ENCODE peak calls at places on chromosomes 2 and 18, in seven cellular contexts. Q is ovary, Y is A549, C is tibial nerve, W is transverse colon, X is K562, D is suprapubic skin. K is an unnamed sample.

GRCh38 chr2:120964819-120965218 is 229.2 kb downstream of the GLI2 start:
- DNase-seq in Q (no peak), Y (no peak), C (no peak), W (no peak), X (no peak), D (no peak), K (no peak)

GRCh38 chr2:146893500-146894041 is 951.3 kb upstream of the ACVR2A start:
- DNase-seq in Q (no peak), Y (no peak), C (no peak), W (no peak), X (no peak), D (no peak), K (no peak)

GRCh38 chr18:35355140-35355618 is 11.0 kb upstream of the ZNF24 start:
- DNase-seq in Q (peak; percentile 40), Y (no peak), C (peak; percentile 54), W (peak; percentile 71), X (peak; percentile 32), D (peak; percentile 68), K (peak; percentile 74)

GRCh38 chr2:86072271-86072858 is 33.3 kb downstream of the POLR1A start:
- DNase-seq in Q (no peak), Y (no peak), C (peak; percentile 72), W (peak; percentile 30), X (no peak), D (no peak), K (peak; percentile 69)

GRCh38 chr2:128026422-128027277 is 1.2 kb downstream of the SAP130 start:
- DNase-seq in Q (no peak), Y (no peak), C (peak; percentile 16), W (no peak), X (no peak), D (peak; percentile 80), K (no peak)

GRCh38 chr2:74772071-74772470 is 61.9 kb upstream of the HK2 start:
- DNase-seq in Q (no peak), Y (no peak), C (no peak), W (no peak), X (no peak), D (no peak), K (no peak)

GRCh38 chr18:44682181-44682870 is 1.6 kb downstream of the SETBP1 start:
- DNase-seq in Q (peak; percentile 67), Y (no peak), C (peak; percentile 33), W (peak; percentile 62), X (no peak), D (no peak), K (no peak)

GRCh38 chr2:101277111-101277510 is 24.4 kb downstream of the CNOT11 start:
- DNase-seq in Q (no peak), Y (peak; percentile 15), C (no peak), W (no peak), X (no peak), D (no peak), K (peak; percentile 77)

GRCh38 chr18:45402485-45403056 is 212.7 kb upstream of the SLC14A2 start:
- DNase-seq in Q (no peak), Y (no peak), C (no peak), W (peak; percentile 38), X (no peak), D (no peak), K (no peak)

GRCh38 chr2:113720167-113720566 is 36.3 kb downstream of the SLC35F5 start:
- DNase-seq in Q (no peak), Y (peak; percentile 33), C (no peak), W (no peak), X (no peak), D (no peak), K (no peak)

GRCh38 chr2:217647226-217647625 is 355.6 kb downstream of the TNS1 start:
- DNase-seq in Q (no peak), Y (no peak), C (no peak), W (no peak), X (no peak), D (no peak), K (no peak)

GRCh38 chr2:64950226-64951160 is 38.7 kb upstream of the SLC1A4 start:
- DNase-seq in Q (no peak), Y (no peak), C (no peak), W (no peak), X (no peak), D (no peak), K (no peak)

GRCh38 chr2:215751200-215751910 is 262.0 kb downstream of the MREG start:
- DNase-seq in Q (no peak), Y (no peak), C (no peak), W (no peak), X (no peak), D (no peak), K (no peak)

GRCh38 chr2:127053731-127054603 is 53.0 kb downstream of the BIN1 start:
- DNase-seq in Q (peak; percentile 7), Y (no peak), C (no peak), W (peak; percentile 58), X (no peak), D (peak; percentile 61), K (peak; percentile 83)

GRCh38 chr18:74819433-74820059 is 221.9 kb downstream of the ZNF407 start:
- DNase-seq in Q (no peak), Y (peak; percentile 15), C (no peak), W (no peak), X (no peak), D (no peak), K (no peak)

GRCh38 chr2:102749938-102750337 is 11.9 kb upstream of the TMEM182 start:
- DNase-seq in Q (no peak), Y (no peak), C (no peak), W (no peak), X (no peak), D (no peak), K (no peak)

GRCh38 chr2:209426432-209426831 is 2.6 kb downstream of the MAP2 start:
- DNase-seq in Q (no peak), Y (no peak), C (no peak), W (no peak), X (no peak), D (no peak), K (peak; percentile 36)

GRCh38 chr2:26925100-26925791 is 45.2 kb upstream of the MAPRE3 start:
- DNase-seq in Q (no peak), Y (no peak), C (no peak), W (no peak), X (no peak), D (no peak), K (no peak)

GRCh38 chr2:96970248-96970875 is 16.0 kb downstream of the FAM178B start:
- DNase-seq in Q (no peak), Y (no peak), C (no peak), W (peak; percentile 74), X (no peak), D (no peak), K (no peak)

GRCh38 chr2:224934542-224935188 is 107.6 kb downstream of the DOCK10 start:
- DNase-seq in Q (no peak), Y (no peak), C (no peak), W (no peak), X (no peak), D (no peak), K (no peak)

GRCh38 chr2:161418715-161419337 is 2.7 kb downstream of the TBR1 start:
- DNase-seq in Q (no peak), Y (no peak), C (no peak), W (peak; percentile 33), X (no peak), D (no peak), K (no peak)

GRCh38 chr2:73838889-73839539 is 10.3 kb downstream of the STAMBP start:
- DNase-seq in Q (no peak), Y (no peak), C (no peak), W (no peak), X (no peak), D (no peak), K (no peak)

DNA sequence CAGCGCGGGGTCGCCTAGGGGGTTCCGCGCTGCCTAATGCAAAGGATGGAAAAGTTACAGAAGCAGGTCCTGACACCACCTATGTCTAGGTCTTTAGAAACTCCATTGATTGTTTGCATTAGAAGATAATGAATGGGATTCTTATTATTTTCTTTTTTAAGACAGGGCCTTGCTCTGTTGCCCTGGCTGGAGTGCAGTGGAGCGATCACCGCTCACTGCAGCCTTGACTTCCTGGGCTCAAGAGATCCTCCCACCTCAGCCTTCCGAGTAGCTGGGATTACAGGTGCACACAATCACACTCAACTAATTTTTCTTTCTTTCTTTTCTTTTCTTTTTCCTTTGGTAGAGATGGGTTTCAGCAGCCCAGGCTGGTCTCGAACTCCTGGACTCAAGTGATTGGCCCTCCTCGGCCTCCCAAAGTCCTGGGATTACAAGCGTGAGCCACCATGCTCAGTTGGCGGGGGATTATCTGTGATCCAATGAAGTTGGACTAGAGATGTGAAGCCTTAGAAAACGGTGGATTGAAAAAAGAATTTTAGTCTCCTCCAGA is 761 bp upstream of the IDH1 start:
- DNase-seq in Q (no peak), Y (no peak), C (no peak), W (no peak), X (no peak), D (no peak), K (no peak)
- TF ChIP-seq CTCF in Q (peak; percentile 4), Y (no peak), C (peak; percentile 6), W (no peak), X (no peak), D (no peak), K (no peak)

DNA sequence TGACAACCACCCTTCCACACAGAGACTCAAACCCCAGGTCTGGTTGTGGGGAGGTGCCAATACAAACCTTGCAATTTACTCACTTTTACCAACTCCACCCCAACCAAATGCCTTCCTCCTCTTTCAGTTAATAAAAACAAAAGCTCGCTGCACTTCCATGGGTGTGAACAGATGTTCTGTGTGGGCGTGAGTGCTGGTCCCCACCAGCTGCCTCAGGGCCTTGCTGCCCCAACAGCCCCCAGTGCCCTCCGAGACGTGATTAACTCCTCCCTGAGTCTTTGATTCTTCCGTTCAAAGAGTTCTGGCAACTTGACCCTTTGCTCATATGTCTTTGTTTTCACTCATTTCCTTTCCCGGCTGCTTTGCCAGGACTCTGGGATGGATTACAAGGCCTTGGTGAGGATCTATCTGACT is 258.9 kb upstream of the CXCR4 start:
- DNase-seq in Q (no peak), Y (no peak), C (no peak), W (no peak), X (no peak), D (no peak), K (peak; percentile 5)
- H3K27ac ChIP-seq in Q (no peak overlapping the region), Y (no peak overlapping the region), C (no peak overlapping the region), W (no peak overlapping the region), X (no peak overlapping the region), D (no peak overlapping the region), K (no peak overlapping the region)

GRCh38 chr18:60198063-60198462 is 174.5 kb downstream of the MC4R start:
- DNase-seq in Q (no peak), Y (no peak), C (no peak), W (no peak), X (peak; percentile 5), D (no peak), K (no peak)
- TF ChIP-seq EP300 in Q (no peak), Y (no peak), C (no peak), W (no peak), X (no peak), D (no peak), K (no peak)

DNA sequence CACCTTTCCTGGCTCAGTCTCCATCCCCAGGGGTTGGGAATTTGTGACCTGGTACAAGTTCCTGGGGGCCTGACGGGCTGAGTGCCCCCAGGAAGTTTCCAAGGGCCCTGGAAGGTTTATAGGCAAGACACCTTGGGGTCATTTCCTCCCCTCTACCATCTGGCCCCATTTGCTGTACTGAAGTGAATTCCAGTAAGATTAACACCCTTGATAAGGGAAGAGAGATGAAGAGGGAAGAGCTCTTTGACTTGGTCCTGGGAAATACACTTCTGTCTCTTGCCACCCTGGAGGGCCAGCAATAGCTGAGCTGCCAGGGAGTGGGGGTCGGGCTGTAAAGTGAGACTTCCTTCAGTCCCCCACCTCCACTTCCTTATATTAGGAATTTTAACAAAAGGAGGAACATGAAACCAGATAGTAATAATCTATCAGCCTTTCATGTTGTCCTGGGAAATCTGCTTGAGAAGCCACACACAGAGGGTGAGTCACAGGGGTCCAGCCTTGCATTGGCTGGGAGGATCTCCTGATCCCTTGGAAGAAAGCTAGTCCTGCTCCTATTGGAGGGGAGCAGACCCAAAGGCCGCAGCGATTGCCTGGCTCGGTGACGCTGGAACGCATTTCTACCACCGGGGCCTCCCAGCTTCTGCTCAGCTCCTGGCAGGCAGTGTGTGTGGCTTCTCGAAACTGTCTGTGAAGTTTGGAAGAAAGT is 87.4 kb downstream of the ACAA2 start:
- DNase-seq in Q (peak; percentile 17), Y (peak; percentile 18), C (peak; percentile 55), W (peak; percentile 30), X (peak; percentile 20), D (peak; percentile 77), K (no peak)
- TF ChIP-seq CTCF in Q (no peak), Y (no peak), C (no peak), W (no peak), X (no peak), D (no peak), K (no peak)